ENCODE peak calls at places on chromosomes 2 and 18, in six cellular contexts. One of them, this sample, is unnamed.

GRCh38 chr2:23700627-23701026 is 226.3 kb downstream of the ATAD2B start:
- DNase-seq in H1: no peak
- DNase-seq in SK-N-SH: peak; percentile 16
- DNase-seq in HepG2: no peak
- DNase-seq in HL-60: no peak
- DNase-seq in K562: no peak
- DNase-seq in this sample: no peak

GRCh38 chr2:105510761-105511669 is 112.2 kb upstream of the FHL2 start:
- DNase-seq in H1: no peak
- DNase-seq in HepG2: no peak
- DNase-seq in HL-60: no peak
- DNase-seq in SK-N-SH: no peak
- DNase-seq in K562: peak; percentile 66
- DNase-seq in this sample: no peak

GRCh38 chr18:23066504-23067039 is 68.7 kb upstream of the CABLES1 start:
- DNase-seq in K562: no peak
- DNase-seq in HL-60: no peak
- DNase-seq in HepG2: no peak
- DNase-seq in SK-N-SH: no peak
- DNase-seq in H1: no peak
- DNase-seq in this sample: no peak

GRCh38 chr18:49276680-49277079 is 183.8 kb downstream of the DYM start:
- DNase-seq in HL-60: no peak
- DNase-seq in K562: no peak
- DNase-seq in SK-N-SH: no peak
- DNase-seq in H1: no peak
- DNase-seq in HepG2: no peak
- DNase-seq in this sample: no peak

GRCh38 chr2:144572977-144573376 is 53.1 kb upstream of the ZEB2 start:
- DNase-seq in HepG2: no peak
- DNase-seq in HL-60: no peak
- DNase-seq in H1: no peak
- DNase-seq in SK-N-SH: no peak
- DNase-seq in K562: no peak
- DNase-seq in this sample: no peak

GRCh38 chr2:40123746-40124145 is 328.1 kb downstream of the SLC8A1 start:
- DNase-seq in HepG2: no peak
- DNase-seq in H1: no peak
- DNase-seq in K562: no peak
- DNase-seq in HL-60: no peak
- DNase-seq in SK-N-SH: no peak
- DNase-seq in this sample: no peak

GRCh38 chr2:40384714-40385113 is 67.2 kb downstream of the SLC8A1 start:
- DNase-seq in SK-N-SH: no peak
- DNase-seq in H1: no peak
- DNase-seq in HepG2: no peak
- DNase-seq in HL-60: peak; percentile 91
- DNase-seq in K562: no peak
- DNase-seq in this sample: no peak

GRCh38 chr2:7031424-7032245 is 114.4 kb downstream of the RNF144A start:
- DNase-seq in HL-60: peak; percentile 41
- DNase-seq in SK-N-SH: no peak
- DNase-seq in H1: no peak
- DNase-seq in K562: no peak
- DNase-seq in HepG2: peak; percentile 98
- DNase-seq in this sample: no peak

GRCh38 chr2:225916692-225917091 is 517.2 kb downstream of the NYAP2 start:
- DNase-seq in HepG2: no peak
- DNase-seq in K562: no peak
- DNase-seq in SK-N-SH: no peak
- DNase-seq in HL-60: no peak
- DNase-seq in H1: no peak
- DNase-seq in this sample: no peak

GRCh38 chr2:65129276-65129612 is 662 bp downstream of the RAB1A start:
- DNase-seq in K562: no peak
- DNase-seq in HepG2: no peak
- DNase-seq in HL-60: no peak
- DNase-seq in H1: no peak
- DNase-seq in SK-N-SH: no peak
- DNase-seq in this sample: no peak

GRCh38 chr2:184006998-184007397 is 591.3 kb upstream of the ZNF804A start:
- DNase-seq in H1: no peak
- DNase-seq in HepG2: peak; percentile 65
- DNase-seq in HL-60: no peak
- DNase-seq in K562: no peak
- DNase-seq in SK-N-SH: no peak
- DNase-seq in this sample: no peak

GRCh38 chr18:48951448-48952286 is 902 bp upstream of the SMAD7 start:
- DNase-seq in K562: peak; percentile 82
- DNase-seq in SK-N-SH: peak; percentile 92
- DNase-seq in HepG2: peak; percentile 82
- DNase-seq in H1: peak; percentile 76
- DNase-seq in HL-60: peak; percentile 88
- DNase-seq in this sample: no peak

GRCh38 chr2:33015421-33016142 is 68.8 kb downstream of the LTBP1 start:
- DNase-seq in SK-N-SH: no peak
- DNase-seq in HL-60: no peak
- DNase-seq in HepG2: peak; percentile 80
- DNase-seq in H1: no peak
- DNase-seq in K562: no peak
- DNase-seq in this sample: no peak

GRCh38 chr2:141498561-141498960 is 632.3 kb downstream of the LRP1B start:
- DNase-seq in SK-N-SH: no peak
- DNase-seq in HepG2: no peak
- DNase-seq in H1: no peak
- DNase-seq in HL-60: no peak
- DNase-seq in K562: no peak
- DNase-seq in this sample: no peak

GRCh38 chr2:24365051-24365450 is 4.7 kb upstream of the ITSN2 start:
- DNase-seq in H1: no peak
- DNase-seq in HL-60: no peak
- DNase-seq in K562: peak; percentile 67
- DNase-seq in HepG2: no peak
- DNase-seq in SK-N-SH: no peak
- DNase-seq in this sample: no peak

GRCh38 chr2:240217431-240218301 is 77.2 kb upstream of the OTOS start:
- DNase-seq in HepG2: no peak
- DNase-seq in HL-60: no peak
- DNase-seq in K562: no peak
- DNase-seq in SK-N-SH: no peak
- DNase-seq in H1: peak; percentile 47
- DNase-seq in this sample: no peak

GRCh38 chr2:205957452-205958154 is 128.4 kb downstream of the INO80D start:
- DNase-seq in H1: no peak
- DNase-seq in HL-60: no peak
- DNase-seq in HepG2: no peak
- DNase-seq in K562: no peak
- DNase-seq in SK-N-SH: no peak
- DNase-seq in this sample: no peak

GRCh38 chr18:31302991-31303390 is 15.0 kb upstream of the DSG1 start:
- DNase-seq in HL-60: no peak
- DNase-seq in K562: no peak
- DNase-seq in HepG2: peak; percentile 3
- DNase-seq in H1: no peak
- DNase-seq in SK-N-SH: no peak
- DNase-seq in this sample: no peak

GRCh38 chr18:13165636-13166423 is 52.7 kb upstream of the LDLRAD4 start:
- DNase-seq in SK-N-SH: no peak
- DNase-seq in HepG2: no peak
- DNase-seq in HL-60: no peak
- DNase-seq in H1: no peak
- DNase-seq in K562: no peak
- DNase-seq in this sample: no peak

GRCh38 chr18:45363258-45363657 is 252.0 kb upstream of the SLC14A2 start:
- DNase-seq in HepG2: no peak
- DNase-seq in HL-60: no peak
- DNase-seq in SK-N-SH: no peak
- DNase-seq in H1: no peak
- DNase-seq in K562: no peak
- DNase-seq in this sample: no peak

GRCh38 chr18:12079504-12080237 is 14.0 kb upstream of the ANKRD62 start:
- DNase-seq in HL-60: no peak
- DNase-seq in HepG2: peak; percentile 57
- DNase-seq in K562: no peak
- DNase-seq in SK-N-SH: no peak
- DNase-seq in H1: no peak
- DNase-seq in this sample: no peak

GRCh38 chr18:57943723-57944122 is 100.3 kb upstream of the NEDD4L start:
- DNase-seq in HepG2: no peak
- DNase-seq in SK-N-SH: no peak
- DNase-seq in K562: no peak
- DNase-seq in H1: no peak
- DNase-seq in HL-60: no peak
- DNase-seq in this sample: no peak

GRCh38 chr2:3634631-3635091 is 23.3 kb upstream of the ALLC start:
- DNase-seq in H1: no peak
- DNase-seq in HL-60: no peak
- DNase-seq in HepG2: no peak
- DNase-seq in SK-N-SH: no peak
- DNase-seq in K562: no peak
- DNase-seq in this sample: no peak

GRCh38 chr2:198004921-198005829 is 200.8 kb downstream of the PLCL1 start:
- DNase-seq in HepG2: no peak
- DNase-seq in K562: no peak
- DNase-seq in HL-60: no peak
- DNase-seq in H1: no peak
- DNase-seq in SK-N-SH: no peak
- DNase-seq in this sample: peak; percentile 87

GRCh38 chr2:23803275-23803964 is 123.5 kb downstream of the ATAD2B start:
- DNase-seq in SK-N-SH: no peak
- DNase-seq in HL-60: no peak
- DNase-seq in HepG2: no peak
- DNase-seq in H1: no peak
- DNase-seq in K562: no peak
- DNase-seq in this sample: no peak

DNA sequence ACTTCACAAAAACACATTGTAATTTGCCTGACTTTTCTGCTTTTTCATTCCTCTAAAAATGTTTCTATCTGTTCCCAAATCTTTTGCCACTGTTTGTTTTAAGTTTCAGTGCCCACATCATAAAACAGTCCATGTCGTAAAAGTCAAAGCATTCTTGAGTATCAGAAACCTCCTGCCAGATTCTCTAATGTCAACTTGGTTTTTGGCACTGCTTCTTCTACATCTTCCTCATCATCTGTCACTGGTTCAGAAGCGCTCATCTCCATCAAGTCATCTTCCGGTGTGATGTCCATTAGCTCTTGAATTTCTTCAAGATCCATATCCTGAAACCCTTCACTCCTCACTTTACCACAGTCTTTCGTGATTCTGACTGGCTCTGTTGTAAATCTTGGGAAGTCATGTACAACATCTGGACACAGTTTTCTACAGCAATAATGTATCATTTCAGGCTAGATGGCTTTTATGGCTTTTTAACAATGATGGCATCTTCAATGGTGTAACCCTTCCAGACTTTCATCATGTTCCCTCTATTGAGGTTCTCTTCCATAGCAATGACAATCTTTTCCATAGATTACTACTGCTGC is 19.6 kb downstream of the CUL3 start:
- DNase-seq in HepG2: no peak
- DNase-seq in HL-60: no peak
- DNase-seq in H1: no peak
- DNase-seq in K562: no peak
- DNase-seq in SK-N-SH: no peak
- DNase-seq in this sample: no peak
- TF ChIP-seq GABPA in HepG2: no peak
- TF ChIP-seq GABPA in HL-60: no peak
- TF ChIP-seq GABPA in H1: no peak
- TF ChIP-seq GABPA in K562: no peak
- TF ChIP-seq GABPA in SK-N-SH: no peak
- TF ChIP-seq GABPA in this sample: no peak

GRCh38 chr2:244547-244946 is 19.3 kb downstream of the SH3YL1 start:
- DNase-seq in SK-N-SH: no peak
- DNase-seq in HepG2: no peak
- DNase-seq in HL-60: no peak
- DNase-seq in H1: no peak
- DNase-seq in K562: no peak
- DNase-seq in this sample: no peak

GRCh38 chr2:249538-250042 is 14.2 kb downstream of the SH3YL1 start:
- DNase-seq in SK-N-SH: no peak
- DNase-seq in K562: no peak
- DNase-seq in HL-60: no peak
- DNase-seq in HepG2: peak; percentile 95
- DNase-seq in H1: no peak
- DNase-seq in this sample: no peak

GRCh38 chr2:248724-249123 is 15.1 kb downstream of the SH3YL1 start:
- DNase-seq in K562: no peak
- DNase-seq in SK-N-SH: no peak
- DNase-seq in HepG2: no peak
- DNase-seq in H1: no peak
- DNase-seq in HL-60: no peak
- DNase-seq in this sample: no peak

GRCh38 chr2:246489-247145 is 17.2 kb downstream of the SH3YL1 start:
- DNase-seq in K562: peak; percentile 71
- DNase-seq in SK-N-SH: peak; percentile 61
- DNase-seq in HL-60: no peak
- DNase-seq in HepG2: peak; percentile 81
- DNase-seq in H1: no peak
- DNase-seq in this sample: no peak
- TF ChIP-seq GABPA in K562: no peak
- TF ChIP-seq GABPA in SK-N-SH: no peak
- TF ChIP-seq GABPA in HL-60: no peak
- TF ChIP-seq GABPA in HepG2: no peak
- TF ChIP-seq GABPA in H1: no peak
- TF ChIP-seq GABPA in this sample: no peak

GRCh38 chr2:85584354-85584856 is at the start of gene VAMP5:
- DNase-seq in HepG2: peak; percentile 79
- DNase-seq in K562: no peak
- DNase-seq in HL-60: no peak
- DNase-seq in SK-N-SH: peak; percentile 85
- DNase-seq in H1: peak; percentile 64
- DNase-seq in this sample: no peak
- TF ChIP-seq GABPA in HepG2: no peak
- TF ChIP-seq GABPA in K562: no peak
- TF ChIP-seq GABPA in HL-60: no peak
- TF ChIP-seq GABPA in SK-N-SH: no peak
- TF ChIP-seq GABPA in H1: peak; percentile 12
- TF ChIP-seq GABPA in this sample: no peak

GRCh38 chr2:73112913-73113633 is at the start of gene RAB11FIP5:
- DNase-seq in HL-60: peak; percentile 41
- DNase-seq in H1: peak; percentile 91
- DNase-seq in SK-N-SH: peak; percentile 95
- DNase-seq in K562: peak; percentile 74
- DNase-seq in HepG2: peak; percentile 57
- DNase-seq in this sample: no peak

GRCh38 chr2:73112026-73112912 is 479 bp downstream of the RAB11FIP5 start:
- DNase-seq in HepG2: peak; percentile 22
- DNase-seq in HL-60: no peak
- DNase-seq in SK-N-SH: peak; percentile 73
- DNase-seq in K562: peak; percentile 41
- DNase-seq in H1: peak; percentile 75
- DNase-seq in this sample: no peak

GRCh38 chr2:73111300-73112025 is 1.3 kb downstream of the RAB11FIP5 start:
- DNase-seq in SK-N-SH: no peak
- DNase-seq in H1: peak; percentile 72
- DNase-seq in HL-60: no peak
- DNase-seq in HepG2: peak; percentile 35
- DNase-seq in K562: peak; percentile 61
- DNase-seq in this sample: no peak

GRCh38 chr2:73109796-73110540 is 2.8 kb downstream of the RAB11FIP5 start:
- DNase-seq in HepG2: no peak
- DNase-seq in SK-N-SH: no peak
- DNase-seq in HL-60: no peak
- DNase-seq in H1: no peak
- DNase-seq in K562: no peak
- DNase-seq in this sample: no peak

GRCh38 chr2:73110622-73111299 is 2.0 kb downstream of the RAB11FIP5 start:
- DNase-seq in SK-N-SH: no peak
- DNase-seq in HL-60: no peak
- DNase-seq in HepG2: no peak
- DNase-seq in K562: peak; percentile 23
- DNase-seq in H1: no peak
- DNase-seq in this sample: no peak
- TF ChIP-seq GABPA in SK-N-SH: no peak
- TF ChIP-seq GABPA in HL-60: no peak
- TF ChIP-seq GABPA in HepG2: no peak
- TF ChIP-seq GABPA in K562: no peak
- TF ChIP-seq GABPA in H1: no peak
- TF ChIP-seq GABPA in this sample: no peak